ENCODE peak calls at places on chromosomes 2 and 18, in ten cellular contexts. U is upper lobe of right lung; T is CD8-positive, alpha-beta T cell; W is Peyer's patch; Q is MM.1S; X is HAP-1; M is adrenal gland; N is transverse colon; B is spleen; R is DND-41. J is an unnamed sample.

GRCh38 chr2:11446733-11447248 is 19.2 kb downstream of the E2F6 start:
- DNase-seq in W (peak; percentile 50), M (peak; percentile 32), B (no peak), Q (peak; percentile 30), N (peak; percentile 48), U (no peak), T (peak; percentile 55), R (peak; percentile 45), X (peak; percentile 74), J (peak; percentile 84)

GRCh38 chr18:46623541-46623940 is 33.5 kb downstream of the LOXHD1 start:
- DNase-seq in U (no peak), R (peak; percentile 91), W (no peak), Q (peak; percentile 34), N (no peak), T (peak; percentile 73), M (no peak), B (peak; percentile 88), X (no peak), J (no peak)

GRCh38 chr18:513826-514530 is 13.5 kb upstream of the COLEC12 start:
- DNase-seq in W (no peak), R (no peak), U (no peak), T (no peak), B (no peak), M (no peak), N (no peak), Q (no peak), X (no peak), J (no peak)

GRCh38 chr2:95389256-95390119 is 13.0 kb upstream of the FAHD2A start:
- DNase-seq in N (peak; percentile 76), B (peak; percentile 78), X (peak; percentile 75), T (no peak), W (peak; percentile 87), M (no peak), Q (peak; percentile 31), U (peak; percentile 82), R (peak; percentile 66), J (peak; percentile 62)

GRCh38 chr2:1219901-1220691 is 193.2 kb upstream of the TPO start:
- DNase-seq in Q (no peak), R (peak; percentile 15), M (no peak), T (no peak), N (no peak), W (no peak), U (no peak), X (no peak), B (no peak), J (no peak)

GRCh38 chr2:32009479-32010256 is 1.1 kb downstream of the MEMO1 start:
- DNase-seq in B (peak; percentile 93), Q (peak; percentile 34), T (peak; percentile 67), N (peak; percentile 42), M (peak; percentile 42), X (peak; percentile 47), U (peak; percentile 80), W (peak; percentile 71), R (peak; percentile 63), J (peak; percentile 4)

GRCh38 chr2:75641587-75641986 is 5.0 kb upstream of the MRPL19 start:
- DNase-seq in T (no peak), W (no peak), R (no peak), X (no peak), U (no peak), M (peak; percentile 43), Q (no peak), N (no peak), B (no peak), J (no peak)

GRCh38 chr2:8088810-8089209 is 593.0 kb upstream of the ID2 start:
- DNase-seq in X (no peak), T (no peak), M (no peak), U (no peak), Q (no peak), R (no peak), B (no peak), W (no peak), N (no peak), J (no peak)

GRCh38 chr18:10279905-10280658 is 174.4 kb upstream of the APCDD1 start:
- DNase-seq in Q (no peak), M (no peak), R (no peak), B (no peak), U (no peak), X (no peak), T (no peak), N (no peak), W (no peak), J (no peak)

GRCh38 chr2:81714817-81715216 is 1410.3 kb upstream of the LRRTM1 start:
- DNase-seq in B (no peak), U (no peak), T (no peak), W (no peak), X (no peak), M (no peak), N (no peak), Q (no peak), R (no peak), J (no peak)

GRCh38 chr2:213161759-213162514 is 10.5 kb upstream of the IKZF2 start:
- DNase-seq in R (no peak), X (no peak), B (no peak), M (no peak), T (no peak), U (no peak), Q (no peak), N (no peak), W (no peak), J (no peak)

GRCh38 chr2:227163998-227164744 is at the start of the genes COL4A3 and COL4A4:
- DNase-seq in R (no peak), U (peak; percentile 91), W (peak; percentile 54), M (peak; percentile 90), T (no peak), B (peak; percentile 86), Q (peak; percentile 81), X (peak; percentile 87), N (peak; percentile 60), J (peak; percentile 31)

DNA sequence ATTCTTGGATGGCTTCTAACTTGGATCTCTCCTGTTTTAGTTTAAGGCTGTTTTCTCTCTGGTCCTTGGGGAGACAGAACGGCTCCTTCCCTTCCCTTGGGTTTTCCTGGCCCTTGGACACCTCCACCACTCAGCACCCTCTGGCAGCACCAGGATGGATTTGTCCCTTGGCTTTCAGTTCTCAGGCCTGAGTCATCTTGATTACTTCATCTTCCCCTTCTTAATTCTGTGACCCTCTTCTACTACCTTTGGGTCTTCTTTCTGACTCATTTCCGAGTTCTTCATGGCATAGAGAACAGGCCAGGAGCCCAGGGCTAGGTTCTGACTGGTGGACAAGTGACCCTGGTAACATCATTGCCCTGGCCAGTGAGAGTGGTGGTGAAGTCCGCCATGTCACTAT is 14.9 kb downstream of the IGFBP2 start:
- DNase-seq in R (no peak), U (no peak), M (no peak), B (peak; percentile 11), T (no peak), N (no peak), Q (no peak), X (no peak), W (no peak), J (no peak)
- H3K4me1 ChIP-seq in R (peaks cover 79% of the 10 kb centered on the region), U (peaks cover 7% of the 10 kb centered on the region), M (peaks cover 18% of the 10 kb centered on the region), B (no peaks in the 10 kb centered on the region), T (no peaks in the 10 kb centered on the region), N (peaks cover 8% of the 10 kb centered on the region), Q (no peaks in the 10 kb centered on the region), X (no peaks in the 10 kb centered on the region), W (no peaks in the 10 kb centered on the region), J (peaks cover 39% of the 10 kb centered on the region)

DNA sequence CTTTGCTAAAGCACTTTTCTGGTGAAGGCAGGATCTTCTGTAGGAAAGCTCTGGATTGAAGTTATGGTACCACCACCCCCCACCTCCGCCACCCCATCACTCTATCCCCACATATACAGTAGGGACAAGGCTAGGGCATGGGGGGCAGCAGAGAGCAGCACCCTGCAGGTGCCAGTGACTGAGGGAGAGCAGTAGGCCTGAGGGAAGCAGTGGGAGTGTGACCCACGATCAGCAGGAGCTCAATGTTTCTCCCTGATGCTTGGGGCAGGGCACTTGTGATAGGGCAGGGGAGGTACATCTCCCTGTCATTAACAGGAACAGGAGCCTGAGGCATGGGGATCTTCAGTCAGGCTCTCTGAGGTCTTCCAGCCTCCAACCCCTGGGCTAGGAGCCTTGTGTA is 121.6 kb downstream of the ZFP36L2 start:
- DNase-seq in W (no peak), R (peak; percentile 35), Q (no peak), N (no peak), B (no peak), U (no peak), M (no peak), X (no peak), T (no peak), J (no peak)
- H3K4me1 ChIP-seq in W (no peaks in the 10 kb centered on the region), R (peaks cover 27% of the 10 kb centered on the region), Q (no peaks in the 10 kb centered on the region), N (peaks cover 74% of the 10 kb centered on the region), B (peaks cover 55% of the 10 kb centered on the region), U (peaks cover 65% of the 10 kb centered on the region), M (no peaks in the 10 kb centered on the region), X (no peaks in the 10 kb centered on the region), T (no peaks in the 10 kb centered on the region), J (peaks cover 38% of the 10 kb centered on the region)

DNA sequence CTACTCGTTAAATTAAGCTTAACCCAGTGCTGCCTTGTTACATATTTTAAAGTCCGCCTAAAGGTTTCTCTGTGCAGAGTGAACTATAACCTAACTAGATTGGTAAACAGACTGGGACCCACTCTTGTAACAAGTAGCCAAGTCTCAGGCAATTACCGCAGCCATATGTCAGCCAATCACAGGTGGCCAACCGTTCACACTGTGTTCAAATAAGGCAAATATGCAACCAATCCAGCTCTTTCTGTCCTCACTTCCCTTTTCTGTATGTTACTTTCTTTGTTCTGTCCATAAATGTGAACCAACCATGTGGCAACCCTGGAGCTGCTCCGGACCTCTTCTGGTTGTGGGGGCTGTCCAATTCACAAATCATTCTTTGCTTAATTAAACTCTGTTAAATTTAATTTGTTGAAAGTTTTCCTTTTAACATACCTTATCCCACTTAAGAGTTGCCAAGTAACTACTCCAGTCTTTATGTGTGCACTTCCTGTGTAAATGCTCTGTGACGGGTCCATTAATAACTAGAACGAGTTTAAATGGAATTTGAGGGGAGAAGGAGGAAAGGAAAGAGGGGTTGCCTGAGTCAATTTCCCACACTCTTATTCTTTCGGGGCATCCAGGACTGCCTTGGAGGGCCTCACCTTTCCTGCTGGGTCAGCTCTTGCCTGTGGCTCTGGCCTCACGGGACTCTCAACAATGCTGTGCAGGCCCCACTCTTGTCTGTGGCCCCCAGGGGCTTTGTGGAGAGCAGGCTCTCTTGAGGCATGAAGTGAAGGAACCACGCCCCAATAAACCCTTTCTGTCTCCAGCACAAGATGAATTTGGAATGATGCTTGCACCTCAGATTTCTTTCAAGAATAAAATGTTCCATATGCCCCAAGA is 6.6 kb upstream of the RPL37A start:
- DNase-seq in N (no peak), B (no peak), T (no peak), U (no peak), X (no peak), M (no peak), R (no peak), W (no peak), Q (no peak), J (no peak)
- H3K4me1 ChIP-seq in N (no peaks in the 10 kb centered on the region), B (peaks cover 27% of the 10 kb centered on the region), T (no peaks in the 10 kb centered on the region), U (peaks cover 7% of the 10 kb centered on the region), X (peaks cover 6% of the 10 kb centered on the region), M (peaks cover 6% of the 10 kb centered on the region), R (peaks cover under 1% of the 10 kb centered on the region), W (no peaks in the 10 kb centered on the region), Q (no peaks in the 10 kb centered on the region), J (peaks cover 12% of the 10 kb centered on the region)

DNA sequence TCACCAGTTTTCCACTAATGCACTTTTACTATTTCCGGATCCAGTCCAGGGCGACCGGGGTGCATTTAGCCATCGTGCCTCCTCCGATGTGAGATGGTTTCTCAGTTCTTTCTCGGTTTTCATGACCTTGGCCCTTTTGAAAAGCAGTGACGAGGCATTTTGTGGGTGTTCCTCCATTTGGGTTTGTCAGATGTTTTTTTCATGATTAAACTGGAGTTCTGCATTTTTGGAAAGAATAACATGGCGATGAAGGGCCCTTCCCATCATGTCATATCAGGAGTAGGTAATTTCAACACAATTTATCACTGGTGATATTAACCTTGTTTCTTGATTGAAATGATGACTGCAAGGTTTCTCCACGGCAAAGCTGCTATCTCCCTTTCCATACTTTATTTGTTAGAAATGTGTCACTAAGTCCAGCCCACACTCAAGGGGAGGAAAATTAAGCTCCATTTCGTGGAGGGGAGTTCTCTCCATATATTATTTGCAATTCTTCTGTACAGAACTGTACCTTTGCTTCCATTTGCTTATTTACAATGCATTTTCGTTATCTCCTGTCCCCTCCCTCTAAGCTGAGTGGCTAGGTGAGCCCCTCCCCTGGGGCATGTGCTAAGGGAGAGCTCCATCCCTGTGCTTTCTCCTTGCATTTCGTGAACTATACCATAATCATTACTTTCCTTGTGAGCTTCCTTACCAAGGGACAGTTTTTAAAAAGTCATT is 8.9 kb upstream of the KLF11 start:
- DNase-seq in B (no peak), X (no peak), T (no peak), R (no peak), W (no peak), Q (no peak), N (no peak), U (no peak), M (no peak), J (no peak)
- H3K4me1 ChIP-seq in B (peaks cover 48% of the 10 kb centered on the region), X (peaks cover 4% of the 10 kb centered on the region), T (peaks cover 11% of the 10 kb centered on the region), R (no peaks in the 10 kb centered on the region), W (no peaks in the 10 kb centered on the region), Q (peaks cover 9% of the 10 kb centered on the region), N (peaks cover 24% of the 10 kb centered on the region), U (peaks cover 51% of the 10 kb centered on the region), M (peaks cover 38% of the 10 kb centered on the region), J (peaks cover 9% of the 10 kb centered on the region)